ENCODE peak calls at places on chromosomes 6 and 20, in five cellular contexts. Z, Y, H, F and C are unnamed samples.

GRCh38 chr6:41442800-41443501 is 103.2 kb upstream of the FOXP4 start:
- DNase-seq in Z (peak), F (peak), Y (no peak), H (no peak), C (no peak)

GRCh38 chr6:35146453-35146852 is 5.3 kb upstream of the TCP11 start:
- DNase-seq in F (peak), Y (peak), Z (peak), H (peak), C (no peak)

GRCh38 chr6:1604347-1604990 is 5.2 kb upstream of the FOXC1 start:
- DNase-seq in F (peak), Z (peak), Y (no peak), H (peak), C (no peak)

GRCh38 chr6:74705451-74705850 is 500.4 kb downstream of the COL12A1 start:
- DNase-seq in Z (no peak), F (no peak), Y (no peak), H (no peak), C (no peak)

GRCh38 chr20:41418031-41418430 is 51.4 kb upstream of the EMILIN3 start:
- DNase-seq in Y (no peak), H (no peak), F (no peak), Z (no peak), C (no peak)

GRCh38 chr6:105592329-105592728 is 189.4 kb upstream of the PREP start:
- DNase-seq in Z (peak), H (no peak), F (peak), Y (peak), C (no peak)

GRCh38 chr6:47168176-47168575 is 126.0 kb upstream of the ADGRF1 start:
- DNase-seq in H (no peak), Z (peak), Y (peak), F (peak), C (peak)

GRCh38 chr6:13624871-13625288 is 9.7 kb downstream of the NOL7 start:
- DNase-seq in F (peak), H (no peak), Y (peak), Z (peak), C (peak)

GRCh38 chr20:51001697-51002265 is 21.1 kb downstream of the KCNG1 start:
- DNase-seq in Y (no peak), Z (no peak), F (no peak), H (no peak), C (peak)

GRCh38 chr6:68008445-68008844 is 626.6 kb upstream of the ADGRB3 start:
- DNase-seq in F (peak), H (no peak), Z (peak), Y (no peak), C (no peak)

GRCh38 chr20:31537116-31537858 is 23.0 kb downstream of the HM13 start:
- DNase-seq in Z (no peak), F (no peak), H (no peak), Y (no peak), C (no peak)

GRCh38 chr20:61173267-61173666 is 78.8 kb upstream of the CDH4 start:
- DNase-seq in Z (no peak), H (no peak), F (no peak), Y (no peak), C (no peak)

GRCh38 chr20:25865715-25866656 is 169.3 kb upstream of the ZNF337 start:
- DNase-seq in F (peak), Y (peak), H (peak), Z (peak), C (no peak)

GRCh38 chr6:16179970-16180431 is 51.1 kb downstream of the MYLIP start:
- DNase-seq in Z (no peak), F (no peak), Y (no peak), H (no peak), C (no peak)

GRCh38 chr6:79538481-79538971 is 1.3 kb upstream of the LCA5 start:
- DNase-seq in Y (no peak), H (no peak), Z (peak), F (peak), C (no peak)

GRCh38 chr6:119521251-119521650 is 171.7 kb upstream of the MAN1A1 start:
- DNase-seq in Z (no peak), Y (no peak), H (no peak), F (no peak), C (no peak)

GRCh38 chr6:44538131-44538835 is 150.8 kb downstream of the CDC5L start:
- DNase-seq in F (no peak), Y (no peak), H (no peak), Z (no peak), C (no peak)

GRCh38 chr20:46058656-46059281 is 29.8 kb downstream of the SLC12A5 start:
- DNase-seq in Y (no peak), F (no peak), H (no peak), Z (no peak), C (no peak)

GRCh38 chr20:46060301-46060881 is 29.4 kb downstream of the NCOA5 start:
- DNase-seq in Z (no peak), F (no peak), Y (no peak), H (no peak), C (no peak)

GRCh38 chr20:46056027-46056833 is 27.2 kb downstream of the SLC12A5 start:
- DNase-seq in Z (no peak), H (no peak), F (no peak), Y (no peak), C (no peak)

GRCh38 chr20:46056970-46057855 is 28.2 kb downstream of the SLC12A5 start:
- DNase-seq in Y (no peak), F (peak), H (peak), Z (peak), C (no peak)

GRCh38 chr20:46057856-46058655 is 29.0 kb downstream of the SLC12A5 start:
- DNase-seq in H (peak), F (peak), Z (peak), Y (no peak), C (no peak)
- TF ChIP-seq CTCF in H (no peak), F (peak), Z (peak), Y (no peak), C (peak)

GRCh38 chr6:72552938-72553337 is 68.9 kb upstream of the KCNQ5 start:
- DNase-seq in Z (peak), Y (no peak), H (no peak), F (peak), C (no peak)

GRCh38 chr6:72554203-72554564 is 67.7 kb upstream of the KCNQ5 start:
- DNase-seq in Y (no peak), H (no peak), F (peak), Z (no peak), C (no peak)

GRCh38 chr6:72553531-72554202 is 68.2 kb upstream of the KCNQ5 start:
- DNase-seq in Z (peak), Y (peak), F (peak), H (no peak), C (peak)

GRCh38 chr6:72551470-72551869 is 70.4 kb upstream of the KCNQ5 start:
- DNase-seq in Z (no peak), H (no peak), F (no peak), Y (no peak), C (no peak)

DNA sequence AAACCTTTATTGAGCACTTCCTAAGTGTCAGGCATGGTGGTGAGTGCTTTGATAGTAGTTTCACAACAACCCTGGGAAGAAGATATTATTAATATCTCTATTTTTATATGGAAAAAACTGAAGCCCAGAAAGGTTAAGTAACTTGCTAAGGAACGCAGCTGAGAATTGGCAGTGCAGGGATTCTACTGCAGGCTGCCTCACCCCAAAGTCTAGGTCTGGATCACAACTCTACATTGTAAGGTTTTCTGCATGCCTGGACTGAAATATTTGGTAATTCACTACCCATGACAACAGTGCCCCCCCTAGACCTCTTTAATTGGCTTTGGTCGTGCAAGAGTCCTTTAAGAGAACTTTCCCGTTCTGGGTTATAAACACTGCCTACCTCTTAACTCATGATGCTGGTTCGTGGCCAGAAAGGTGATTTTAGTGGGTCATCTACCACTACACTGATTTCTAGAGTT is 67.1 kb upstream of the KCNQ5 start:
- DNase-seq in F (peak), H (no peak), Z (no peak), Y (no peak), C (no peak)
- TF ChIP-seq CTCF in F (peak), H (no peak), Z (no peak), Y (no peak), C (no peak)

GRCh38 chr6:18118330-18118729 is 4.1 kb downstream of the NHLRC1 start:
- DNase-seq in Y (no peak), Z (no peak), H (no peak), F (no peak), C (no peak)

GRCh38 chr6:18121580-18122127 is 823 bp downstream of the NHLRC1 start:
- DNase-seq in Y (no peak), H (peak), Z (no peak), F (no peak), C (no peak)

GRCh38 chr6:18119236-18119635 is 3.2 kb downstream of the NHLRC1 start:
- DNase-seq in Y (no peak), F (no peak), Z (no peak), H (no peak), C (no peak)

GRCh38 chr6:18126116-18126515 is 3.6 kb upstream of the NHLRC1 start:
- DNase-seq in Y (no peak), F (no peak), Z (peak), H (no peak), C (no peak)

DNA sequence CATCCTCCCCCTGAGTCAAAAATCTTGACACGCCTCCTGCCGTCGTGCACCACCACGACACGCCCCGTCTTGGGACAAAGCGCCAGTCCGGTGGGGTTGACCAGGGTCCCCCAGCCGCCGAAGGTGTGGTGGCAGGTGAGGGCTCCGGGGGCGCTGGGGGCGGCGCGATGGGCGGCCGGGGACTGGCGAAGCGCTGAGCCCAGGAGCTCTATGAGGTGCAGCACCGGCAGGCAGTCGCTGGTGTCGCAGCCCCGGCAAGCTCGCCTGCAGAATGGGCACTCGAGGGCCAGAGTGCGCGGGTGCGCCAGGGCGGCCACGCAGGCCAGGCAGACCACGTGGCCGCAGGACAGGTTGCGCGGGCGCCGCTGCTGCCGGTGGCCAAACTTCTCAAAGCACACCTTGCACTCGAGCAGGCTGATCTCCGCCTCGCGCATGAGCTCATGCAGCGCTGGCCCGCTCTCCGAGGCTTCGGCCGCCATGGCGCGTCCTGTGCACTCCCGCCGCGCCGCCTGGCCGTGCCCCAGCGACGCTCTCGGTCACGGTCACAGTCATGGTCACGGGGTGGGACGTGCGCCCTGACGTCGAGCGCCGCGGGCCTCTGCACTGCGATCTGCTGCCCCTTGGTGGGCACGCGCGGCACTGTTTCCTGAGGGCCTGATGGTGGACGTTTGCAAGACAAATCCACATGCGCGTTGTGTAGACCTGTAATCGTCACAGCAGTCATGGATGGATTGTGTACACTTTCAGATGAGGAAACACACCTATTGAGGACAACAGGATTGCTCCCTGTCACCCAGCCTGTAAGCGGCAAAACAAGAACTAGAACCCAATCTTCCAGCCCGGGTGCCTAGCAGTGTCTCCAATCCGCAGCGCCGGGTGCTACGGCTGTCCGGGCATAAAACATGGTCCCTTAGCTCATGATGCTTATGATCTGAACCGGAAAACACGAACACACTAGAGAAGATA is at the start of gene NHLRC1:
- DNase-seq in Z (peak), F (peak), H (peak), Y (peak), C (peak)
- TF ChIP-seq CTCF in Z (peak), F (peak), H (peak), Y (peak), C (peak)

DNA sequence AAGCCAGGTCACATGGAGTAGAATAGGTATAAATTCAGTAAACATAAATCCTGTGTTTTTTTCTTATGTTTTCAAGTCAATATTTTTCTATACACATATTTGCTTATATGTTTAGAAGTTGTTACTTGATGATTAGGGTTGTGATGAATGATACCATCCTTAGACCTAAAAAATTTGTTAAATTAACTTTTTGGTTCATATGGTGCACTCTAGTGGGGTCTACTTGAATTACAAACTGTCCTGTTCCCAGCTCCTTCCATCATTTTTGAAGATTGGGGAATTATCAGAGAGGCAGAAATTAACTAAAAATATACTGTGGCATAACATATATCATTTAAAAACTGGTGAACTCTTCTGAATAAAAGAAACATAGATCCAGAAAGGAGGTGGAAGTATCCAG is 48.3 kb upstream of the RIPPLY2 start:
- DNase-seq in Z (no peak), Y (no peak), H (no peak), F (no peak), C (no peak)
- TF ChIP-seq CTCF in Z (no peak), Y (no peak), H (no peak), F (no peak), C (peak)

DNA sequence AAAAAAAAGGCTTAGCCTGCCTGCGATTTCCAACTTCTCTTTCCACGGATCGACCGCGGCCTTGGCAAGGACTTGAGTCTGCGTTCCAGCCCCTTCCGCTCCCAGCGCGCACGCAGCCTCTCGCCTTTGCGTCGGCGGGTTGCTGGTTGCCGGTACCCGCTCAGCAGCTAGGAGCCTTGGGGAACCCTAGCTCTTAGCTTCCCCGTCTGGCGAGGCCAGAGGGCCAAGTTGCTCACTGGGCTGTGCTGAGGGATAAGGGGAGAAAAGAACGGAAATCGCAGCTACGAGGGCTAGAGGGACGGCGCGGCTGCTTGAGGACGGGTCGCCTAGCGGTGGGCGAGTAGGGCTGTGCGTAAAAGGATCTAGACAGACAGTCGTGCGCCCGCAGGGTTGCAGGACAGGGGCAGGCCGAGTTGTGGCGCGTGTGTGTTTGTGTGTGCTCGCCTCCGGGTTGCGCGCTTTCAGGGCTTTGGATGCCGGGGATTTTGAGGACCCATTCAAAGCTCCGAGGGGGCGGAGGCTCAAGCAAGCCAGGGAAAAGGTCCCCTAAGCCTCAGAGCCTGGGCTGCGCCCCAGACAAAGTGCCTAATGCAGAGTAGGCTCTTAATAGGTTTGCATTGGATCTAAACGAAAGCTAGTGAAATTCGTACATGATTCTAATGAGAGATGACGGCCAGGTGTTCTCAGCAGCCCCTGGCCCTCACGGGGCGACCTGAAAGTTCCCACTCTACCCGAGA is 40.5 kb upstream of the OSTM1 start:
- DNase-seq in F (peak), H (peak), Z (peak), Y (no peak), C (peak)
- TF ChIP-seq CTCF in F (peak), H (no peak), Z (no peak), Y (no peak), C (peak)

GRCh38 chr6:159233365-159234101 is 64.3 kb downstream of the FNDC1 start:
- DNase-seq in Z (no peak), H (no peak), F (no peak), Y (no peak), C (no peak)
- TF ChIP-seq CTCF in Z (no peak), H (no peak), F (no peak), Y (no peak), C (peak)

DNA sequence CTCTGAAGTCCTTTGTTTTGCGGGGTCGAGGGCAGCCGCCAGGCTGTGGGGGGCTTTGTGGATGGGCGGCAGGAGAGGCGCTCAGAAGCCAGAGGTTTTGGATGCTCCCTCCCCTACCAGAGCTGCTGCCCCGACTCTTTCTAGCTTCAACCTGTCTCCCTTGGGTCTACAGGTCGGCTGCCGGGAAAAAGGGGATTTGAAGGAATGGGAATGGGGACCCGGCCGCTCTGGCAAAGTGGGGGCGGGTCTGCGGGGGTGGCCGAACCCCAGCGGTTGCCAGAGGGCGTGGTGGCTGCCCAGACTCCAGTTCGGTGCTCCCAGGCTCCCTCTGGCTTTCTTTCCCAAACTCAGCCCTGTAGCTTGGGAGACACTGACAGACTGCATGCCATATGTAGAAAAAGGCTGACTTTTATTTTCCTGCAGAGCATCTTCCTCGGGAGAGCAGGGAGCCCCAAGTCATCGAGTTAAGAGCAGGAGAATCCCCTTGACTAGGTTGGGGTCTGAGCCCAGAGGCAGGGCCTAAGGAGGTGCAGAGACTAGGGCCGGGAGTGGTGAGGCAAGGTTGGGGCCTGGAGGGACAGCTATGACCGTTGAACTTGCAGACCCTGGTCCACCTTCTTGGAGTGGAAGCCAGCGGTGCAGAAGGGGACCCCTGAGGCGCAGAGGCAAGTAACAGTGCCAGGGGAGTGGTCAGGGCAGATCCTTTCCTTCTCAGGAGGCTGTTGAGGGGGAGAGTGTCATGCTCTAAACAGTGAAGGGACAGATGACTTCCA is 1.4 kb upstream of the PPP1R18 start:
- DNase-seq in Y (no peak), Z (peak), F (peak), H (no peak), C (no peak)
- TF ChIP-seq CTCF in Y (peak), Z (peak), F (peak), H (no peak), C (peak)